ENCODE peak calls at places on chromosomes 7 and 10, in seven cellular contexts. C, G, V, P, W, O and X are unnamed samples.
A peak's percentile ranks its signal among the peaks of the same experiment; 100 is the strongest.

GRCh38 chr7:226281-226882 is 34.0 kb downstream of the FAM20C start:
- DNase-seq in C (no peak), O (no peak), P (no peak), W (no peak), V (peak; percentile 72), G (no peak), X (no peak)

GRCh38 chr7:18459439-18459838 is 36.1 kb upstream of the HDAC9 start:
- DNase-seq in W (no peak), P (no peak), G (no peak), V (no peak), O (no peak), C (no peak), X (no peak)

GRCh38 chr7:96311967-96312366 is 9.9 kb downstream of the SLC25A13 start:
- DNase-seq in O (no peak), V (peak; percentile 35), G (no peak), W (no peak), C (peak; percentile 48), P (no peak), X (peak; percentile 67)

GRCh38 chr10:77902159-77902558 is 24.4 kb downstream of the DLG5 start:
- DNase-seq in P (no peak), C (no peak), V (no peak), G (no peak), O (no peak), W (no peak), X (no peak)

GRCh38 chr7:143048827-143049226 is 3.3 kb upstream of the OR6V1 start:
- DNase-seq in G (no peak), C (no peak), W (no peak), P (no peak), V (no peak), O (no peak), X (no peak)

GRCh38 chr7:953547-954327 is 743 bp downstream of the ADAP1 start:
- DNase-seq in C (peak; percentile 66), P (peak; percentile 86), W (peak; percentile 23), G (no peak), O (no peak), V (peak; percentile 17), X (peak; percentile 69)

GRCh38 chr7:1314021-1314907 is 81.6 kb downstream of the UNCX start:
- DNase-seq in O (no peak), V (no peak), W (no peak), G (no peak), C (no peak), P (no peak), X (no peak)

GRCh38 chr10:106038246-106038645 is 1126.3 kb downstream of the SORCS1 start:
- DNase-seq in W (no peak), G (no peak), P (no peak), O (no peak), V (no peak), C (no peak), X (no peak)

GRCh38 chr7:134699871-134700270 is 53.2 kb downstream of the BPGM start:
- DNase-seq in G (no peak), P (no peak), O (no peak), C (no peak), V (no peak), W (no peak), X (no peak)

GRCh38 chr10:33803248-33803647 is 468.8 kb upstream of the NRP1 start:
- DNase-seq in W (no peak), C (no peak), P (no peak), O (no peak), V (peak; percentile 64), G (no peak), X (no peak)

GRCh38 chr7:100720645-100721504 is 607 bp downstream of the EPO start:
- DNase-seq in V (no peak), G (no peak), O (no peak), P (no peak), C (no peak), W (no peak), X (no peak)

GRCh38 chr10:67924136-67924535 is 39.7 kb downstream of the SIRT1 start:
- DNase-seq in G (no peak), W (no peak), P (no peak), C (no peak), V (no peak), O (no peak), X (no peak)

GRCh38 chr7:27199820-27200760 is at the start of gene HOXA13:
- DNase-seq in P (peak; percentile 92), C (no peak), O (peak; percentile 84), V (no peak), W (no peak), G (no peak), X (peak; percentile 67)

GRCh38 chr10:11611248-11612003 is at the start of gene USP6NL:
- DNase-seq in V (peak; percentile 74), O (peak; percentile 76), P (peak; percentile 85), W (peak; percentile 54), G (peak; percentile 42), C (peak; percentile 93), X (peak; percentile 89)

GRCh38 chr7:100132126-100132525 is 5.4 kb downstream of the MBLAC1 start:
- DNase-seq in C (no peak), V (no peak), G (no peak), W (no peak), P (no peak), O (no peak), X (no peak)

GRCh38 chr7:45187089-45187945 is 29.7 kb downstream of the RAMP3 start:
- DNase-seq in C (no peak), G (no peak), O (no peak), V (no peak), W (no peak), P (no peak), X (no peak)

GRCh38 chr7:92835140-92835850 is 1.1 kb downstream of the CDK6 start:
- DNase-seq in O (peak; percentile 62), W (peak; percentile 39), V (peak; percentile 74), C (peak; percentile 53), G (peak; percentile 39), P (peak; percentile 49), X (peak; percentile 82)

GRCh38 chr10:132667613-132668394 is 118.1 kb downstream of the NKX6-2 start:
- DNase-seq in V (peak; percentile 86), C (no peak), G (no peak), W (no peak), O (no peak), P (no peak), X (no peak)

GRCh38 chr7:138752568-138753518 is 45.0 kb upstream of the TMEM213 start:
- DNase-seq in W (peak; percentile 97), O (no peak), G (no peak), P (no peak), V (peak; percentile 3), C (peak; percentile 49), X (peak; percentile 53)

GRCh38 chr7:119664601-119665000 is 608.4 kb upstream of the KCND2 start:
- DNase-seq in C (no peak), V (peak; percentile 70), P (no peak), O (no peak), W (no peak), G (no peak), X (peak; percentile 61)

GRCh38 chr7:129882531-129882930 is 70.2 kb downstream of the UBE2H start:
- DNase-seq in O (no peak), V (peak; percentile 77), G (no peak), W (no peak), C (no peak), P (no peak), X (no peak)

GRCh38 chr7:134778941-134779740 is at the start of gene CALD1:
- DNase-seq in V (peak; percentile 99), C (peak; percentile 80), G (no peak), W (no peak), O (no peak), P (peak; percentile 47), X (peak; percentile 99)

GRCh38 chr10:118166951-118167350 is 120.2 kb upstream of the RAB11FIP2 start:
- DNase-seq in P (no peak), W (no peak), C (no peak), G (no peak), O (no peak), V (no peak), X (no peak)

GRCh38 chr10:91596821-91597396 is 36.0 kb downstream of the PPP1R3C start:
- DNase-seq in O (no peak), W (no peak), C (no peak), G (no peak), V (peak; percentile 85), P (no peak), X (peak; percentile 87)

GRCh38 chr7:149720372-149721083 is 52.9 kb downstream of the ZNF467 start:
- DNase-seq in W (no peak), V (no peak), C (peak; percentile 87), G (no peak), P (peak; percentile 93), O (no peak), X (no peak)

GRCh38 chr10:133278577-133279265 is 2.1 kb upstream of the ADAM8 start:
- DNase-seq in V (peak; percentile 49), W (peak; percentile 82), C (no peak), O (peak; percentile 36), P (peak; percentile 98), G (peak; percentile 73), X (peak; percentile 70)

GRCh38 chr7:116529250-116529649 is 4.4 kb downstream of the CAV1 start:
- DNase-seq in G (no peak), V (no peak), W (no peak), O (no peak), C (no peak), P (no peak), X (no peak)